ENCODE peak calls at places on chromosomes 11 and 22, in four cellular contexts. O is fibroblast of mammary gland, K is astrocyte of the spinal cord, C is IMR-90. V is an unnamed sample.

GRCh38 chr22:41340357-41340756 is 39.0 kb downstream of the ZC3H7B start:
- DNase-seq in C (no peak), O (no peak), K (no peak), V (no peak)

GRCh38 chr11:8261921-8262551 is 1.6 kb downstream of the LMO1 start:
- DNase-seq in K (no peak), C (no peak), O (no peak), V (no peak)

GRCh38 chr11:130876100-130876499 is 40.2 kb downstream of the SNX19 start:
- DNase-seq in O (no peak), K (no peak), C (no peak), V (no peak)

GRCh38 chr11:70270877-70271634 is 566 bp downstream of the PPFIA1 start:
- DNase-seq in K (peak; percentile 42), C (peak; percentile 65), O (peak; percentile 61), V (no peak)

GRCh38 chr11:102791271-102792036 is 6.5 kb downstream of the MMP1 start:
- DNase-seq in O (no peak), K (no peak), C (peak; percentile 57), V (no peak)

GRCh38 chr11:62712861-62713260 is 5.4 kb downstream of the GNG3 start:
- DNase-seq in O (no peak), C (no peak), K (no peak), V (no peak)

GRCh38 chr11:116073854-116074837 is 569.9 kb upstream of the CADM1 start:
- DNase-seq in C (no peak), K (peak; percentile 5), O (no peak), V (no peak)

GRCh38 chr22:47419239-47419638 is 656.8 kb downstream of the TBC1D22A start:
- DNase-seq in O (no peak), C (no peak), K (no peak), V (peak; percentile 65)

GRCh38 chr11:30960387-30960992 is 374.3 kb upstream of the MPPED2 start:
- DNase-seq in K (peak; percentile 54), C (peak; percentile 47), O (peak; percentile 56), V (peak; percentile 35)

GRCh38 chr11:74929431-74930363 is 19.2 kb downstream of the XRRA1 start:
- DNase-seq in O (peak; percentile 95), K (peak; percentile 93), C (peak; percentile 95), V (peak; percentile 84)

GRCh38 chr11:85898456-85898855 is 43.3 kb downstream of the CCDC83 start:
- DNase-seq in O (peak; percentile 24), C (peak; percentile 11), K (no peak), V (no peak)

GRCh38 chr11:115911656-115912055 is 407.4 kb upstream of the CADM1 start:
- DNase-seq in C (no peak), O (no peak), K (no peak), V (no peak)

GRCh38 chr22:20021196-20022181 is 579 bp downstream of the TANGO2 start:
- DNase-seq in K (peak; percentile 20), C (peak; percentile 54), O (peak; percentile 64), V (no peak)

GRCh38 chr22:43802897-43803495 is 9.1 kb downstream of the EFCAB6 start:
- DNase-seq in K (no peak), C (no peak), O (no peak), V (no peak)

GRCh38 chr11:76361365-76361764 is 19.6 kb downstream of the THAP12 start:
- DNase-seq in C (no peak), K (no peak), O (no peak), V (no peak)

GRCh38 chr11:19777342-19778102 is 64.9 kb downstream of the NAV2 start:
- DNase-seq in O (peak; percentile 78), C (peak; percentile 84), K (peak; percentile 64), V (no peak)

GRCh38 chr11:10695821-10696220 is 2.3 kb upstream of the IRAG1 start:
- DNase-seq in K (no peak), O (no peak), C (peak; percentile 20), V (no peak)

GRCh38 chr11:108223449-108224149 is 732 bp downstream of the ATM start:
- DNase-seq in K (peak; percentile 12), C (peak; percentile 22), O (peak; percentile 32), V (peak; percentile 45)

GRCh38 chr22:37325024-37325395 is 42.7 kb downstream of the CYTH4 start:
- DNase-seq in K (no peak), O (no peak), C (no peak), V (no peak)

GRCh38 chr22:40243891-40244290 is 66.2 kb downstream of the TNRC6B start:
- DNase-seq in K (no peak), C (no peak), O (no peak), V (peak; percentile 50)

GRCh38 chr11:27041141-27041869 is 690 bp downstream of the BBOX1 start:
- DNase-seq in K (no peak), C (no peak), O (no peak), V (no peak)

GRCh38 chr11:12829131-12829530 is 154.9 kb downstream of the TEAD1 start:
- DNase-seq in C (no peak), O (no peak), K (no peak), V (no peak)
- H3K4me3 ChIP-seq in C (no peak overlapping the region), O (no peak overlapping the region), K (no peak overlapping the region), V (no peak overlapping the region)

GRCh38 chr11:45373506-45373905 is 87.4 kb upstream of the SYT13 start:
- DNase-seq in O (no peak), K (no peak), C (no peak), V (no peak)

GRCh38 chr11:45378516-45378915 is 92.4 kb upstream of the SYT13 start:
- DNase-seq in O (no peak), K (no peak), C (no peak), V (no peak)

GRCh38 chr11:45371251-45371749 is 85.2 kb upstream of the SYT13 start:
- DNase-seq in O (peak; percentile 58), K (peak; percentile 66), C (peak; percentile 46), V (peak; percentile 74)

GRCh38 chr11:45374632-45375031 is 88.5 kb upstream of the SYT13 start:
- DNase-seq in C (no peak), O (no peak), K (no peak), V (peak; percentile 61)

DNA sequence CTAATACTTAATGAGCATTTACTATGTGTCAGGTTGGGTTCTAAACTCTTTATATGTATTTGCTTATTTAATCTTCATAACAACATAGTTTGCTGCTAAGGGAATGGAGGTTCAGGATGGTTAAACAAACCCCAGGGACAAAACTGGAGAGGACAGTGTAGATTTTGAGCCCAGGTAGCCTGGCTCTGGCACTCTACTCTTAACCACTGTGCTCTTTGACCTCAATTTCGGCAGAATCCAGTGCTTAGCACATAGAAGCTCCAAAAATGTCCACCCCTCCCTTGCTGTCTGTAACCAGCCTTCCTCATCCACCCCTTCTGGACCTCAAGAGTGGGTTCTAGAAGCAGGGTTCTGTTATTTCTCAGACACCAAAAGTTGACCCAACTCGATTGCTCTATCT is 88.0 kb upstream of the SYT13 start:
- DNase-seq in O (no peak), K (no peak), C (no peak), V (no peak)
- H3K4me3 ChIP-seq in O (no peak overlapping the region), K (no peak overlapping the region), C (no peak overlapping the region), V (no peak overlapping the region)

GRCh38 chr11:65641233-65642013 is 3.5 kb downstream of the SIPA1 start:
- DNase-seq in C (no peak), K (no peak), O (no peak), V (no peak)

GRCh38 chr11:65642014-65642671 is 4.2 kb downstream of the SIPA1 start:
- DNase-seq in K (no peak), O (no peak), C (no peak), V (no peak)

GRCh38 chr11:65637794-65638317 is at the start of gene SIPA1:
- DNase-seq in K (peak; percentile 96), O (peak; percentile 90), C (peak; percentile 93), V (no peak)

GRCh38 chr11:65640483-65641207 is 2.7 kb downstream of the SIPA1 start:
- DNase-seq in O (no peak), K (no peak), C (no peak), V (no peak)

DNA sequence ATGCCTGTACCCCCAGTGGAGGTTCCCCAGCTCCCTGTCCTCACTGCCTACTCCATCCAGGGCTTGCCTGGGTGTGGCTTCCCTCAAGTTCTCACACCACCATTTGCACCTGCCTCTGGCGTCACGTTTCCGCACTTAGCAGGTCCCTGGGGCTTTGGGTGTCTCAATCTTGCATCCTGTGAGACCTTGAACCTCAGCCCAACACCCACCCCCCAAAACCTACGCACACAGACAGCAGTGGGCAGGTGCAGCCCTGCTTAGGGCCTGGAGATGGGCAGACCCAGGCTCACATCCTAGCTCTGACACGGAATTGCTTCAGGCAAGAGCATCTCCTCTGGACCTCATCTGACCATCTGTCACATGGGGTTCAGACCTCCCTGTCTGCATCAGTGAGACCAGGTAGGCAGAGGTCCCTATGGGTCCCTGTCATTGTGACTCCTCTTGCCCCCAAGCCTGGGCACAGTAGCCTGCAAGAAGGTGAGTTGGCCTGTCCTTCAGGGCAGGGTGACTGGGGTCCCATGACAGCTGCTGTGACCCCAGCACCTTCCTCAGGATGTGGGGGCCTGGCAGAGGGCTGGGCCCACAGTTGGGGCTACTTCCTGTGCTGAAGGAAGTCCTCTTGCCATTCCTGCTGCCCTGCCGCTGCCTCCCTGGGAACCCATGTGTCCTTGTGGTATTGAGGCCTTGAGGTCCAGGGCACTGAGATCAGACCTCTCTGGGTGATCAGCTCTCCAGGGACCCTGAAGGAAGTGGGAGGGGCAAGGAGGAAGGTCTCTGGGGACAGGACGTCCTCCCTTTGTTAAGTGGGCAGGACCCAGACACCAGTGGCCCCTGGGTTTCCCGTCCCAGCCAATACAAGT is 2.0 kb downstream of the SIPA1 start:
- DNase-seq in O (no peak), K (no peak), C (no peak), V (peak; percentile 49)
- H3K4me3 ChIP-seq in O (no peak overlapping the region), K (no peak overlapping the region), C (no peak overlapping the region), V (no peak overlapping the region)

GRCh38 chr11:40306938-40307548 is 1152.4 kb downstream of the LRRC4C start:
- DNase-seq in O (peak; percentile 65), K (peak; percentile 58), C (peak; percentile 63), V (peak; percentile 30)
- H3K4me3 ChIP-seq in O (no peak overlapping the region), K (no peak overlapping the region), C (no peak overlapping the region), V (no peak overlapping the region)

GRCh38 chr11:43578346-43579170 is 102.0 kb upstream of the HSD17B12 start:
- DNase-seq in K (peak; percentile 23), O (peak; percentile 76), C (peak; percentile 74), V (no peak)
- H3K4me3 ChIP-seq in K (peak overlapping the region; percentile 37), O (peak overlapping the region; percentile 48), C (peak overlapping the region; percentile 44), V (peak overlapping the region; percentile 55)

GRCh38 chr11:18633256-18634139 is 644 bp downstream of the SPTY2D1 start:
- DNase-seq in K (peak; percentile 17), C (peak; percentile 48), O (peak; percentile 66), V (peak; percentile 77)

GRCh38 chr11:18634140-18635032 is at the start of gene SPTY2D1:
- DNase-seq in K (peak; percentile 100), C (peak; percentile 99), O (peak; percentile 99), V (peak; percentile 98)

GRCh38 chr11:18632841-18633240 is 1.3 kb downstream of the SPTY2D1 start:
- DNase-seq in C (peak; percentile 6), K (no peak), O (no peak), V (no peak)
- H3K4me3 ChIP-seq in C (peak overlapping the region; percentile 60), K (peak overlapping the region; percentile 72), O (peak overlapping the region; percentile 99), V (peak overlapping the region; percentile 99)

GRCh38 chr22:27797793-27798525 is 3.6 kb downstream of the MN1 start:
- DNase-seq in C (no peak), K (no peak), O (no peak), V (no peak)

GRCh38 chr22:27800250-27801131 is 1.1 kb downstream of the MN1 start:
- DNase-seq in O (no peak), K (peak; percentile 42), C (no peak), V (no peak)

GRCh38 chr22:27801197-27801615 is 350 bp downstream of the MN1 start:
- DNase-seq in O (peak; percentile 34), C (peak; percentile 41), K (peak; percentile 39), V (peak; percentile 10)

GRCh38 chr22:27798526-27799333 is 2.8 kb downstream of the MN1 start:
- DNase-seq in K (peak; percentile 48), C (no peak), O (no peak), V (no peak)

GRCh38 chr22:27799334-27800249 is 2.0 kb downstream of the MN1 start:
- DNase-seq in K (no peak), O (no peak), C (no peak), V (no peak)
- H3K4me3 ChIP-seq in K (peak overlapping the region; percentile 64), O (no peak overlapping the region), C (peak overlapping the region; percentile 98), V (no peak overlapping the region)